ENCODE peak calls at places on chromosome 6, in nine cellular contexts. G is brain microvascular endothelial cell; L is tibial artery; P is nephron progenitor cell; S is heart left ventricle; T is activated CD4-positive, alpha-beta T cell treated with anti-CD3 and anti-CD28 coated beads for 1 hour; K is mesenchymal stem cell; F is iris pigment epithelial cell; E is Right ventricle myocardium superior. N is an unnamed sample.

GRCh38 chr6:129321303-129321702 is 388.7 kb downstream of the ARHGAP18 start:
- DNase-seq in G (peak; percentile 4), L (no peak), P (no peak), S (no peak), T (no peak), K (no peak), F (peak; percentile 20), E (no peak), N (no peak)

GRCh38 chr6:44064089-44064947 is 62.9 kb downstream of the MRPL14 start:
- DNase-seq in G (peak; percentile 99), L (peak; percentile 76), P (no peak), S (peak; percentile 64), T (no peak), K (peak; percentile 100), F (peak; percentile 97), E (no peak), N (peak; percentile 100)

GRCh38 chr6:136886110-136886509 is 36.0 kb upstream of the SLC35D3 start:
- DNase-seq in G (no peak), L (no peak), P (no peak), S (no peak), T (no peak), K (peak; percentile 42), F (peak; percentile 67), E (no peak), N (peak; percentile 44)

GRCh38 chr6:149271348-149272340 is 45.9 kb upstream of the TAB2 start:
- DNase-seq in G (peak; percentile 10), L (peak; percentile 28), P (no peak), S (no peak), T (peak; percentile 55), K (peak; percentile 35), F (peak; percentile 89), E (no peak), N (no peak)

GRCh38 chr6:3381233-3382065 is 75.4 kb downstream of the SLC22A23 start:
- DNase-seq in G (no peak), L (no peak), P (no peak), S (no peak), T (no peak), K (no peak), F (no peak), E (no peak), N (no peak)

GRCh38 chr6:125220712-125221111 is 67.1 kb downstream of the TPD52L1 start:
- DNase-seq in G (no peak), L (peak; percentile 64), P (no peak), S (peak; percentile 38), T (no peak), K (no peak), F (no peak), E (peak; percentile 58), N (peak; percentile 44)

GRCh38 chr6:3088853-3089445 is 20.7 kb downstream of the RIPK1 start:
- DNase-seq in G (no peak), L (no peak), P (no peak), S (no peak), T (no peak), K (no peak), F (no peak), E (no peak), N (peak; percentile 11)

GRCh38 chr6:156866181-156866862 is 89.1 kb downstream of the ARID1B start:
- DNase-seq in G (peak; percentile 47), L (no peak), P (no peak), S (peak; percentile 33), T (no peak), K (peak; percentile 84), F (peak; percentile 62), E (no peak), N (peak; percentile 73)

GRCh38 chr6:16918586-16918985 is 157.3 kb upstream of the ATXN1 start:
- DNase-seq in G (no peak), L (no peak), P (no peak), S (no peak), T (no peak), K (no peak), F (no peak), E (no peak), N (no peak)

GRCh38 chr6:35736293-35736894 is 438 bp upstream of the ARMC12 start:
- DNase-seq in G (peak; percentile 38), L (peak; percentile 74), P (peak; percentile 84), S (peak; percentile 75), T (peak; percentile 77), K (peak; percentile 67), F (peak; percentile 47), E (peak; percentile 84), N (peak; percentile 37)

GRCh38 chr6:21500314-21500713 is 93.2 kb upstream of the SOX4 start:
- DNase-seq in G (no peak), L (no peak), P (no peak), S (no peak), T (no peak), K (peak; percentile 28), F (no peak), E (no peak), N (no peak)

GRCh38 chr6:139846538-139847321 is 472.3 kb upstream of the CITED2 start:
- DNase-seq in G (no peak), L (no peak), P (peak; percentile 16), S (peak; percentile 52), T (no peak), K (no peak), F (no peak), E (peak; percentile 48), N (no peak)

GRCh38 chr6:102944475-102944874 is 1551.0 kb downstream of the GRIK2 start:
- DNase-seq in G (no peak), L (no peak), P (no peak), S (no peak), T (no peak), K (no peak), F (no peak), E (no peak), N (no peak)

GRCh38 chr6:89475634-89476033 is 42.7 kb downstream of the ANKRD6 start:
- DNase-seq in G (peak; percentile 29), L (no peak), P (no peak), S (no peak), T (no peak), K (peak; percentile 19), F (peak; percentile 14), E (no peak), N (no peak)

GRCh38 chr6:11442495-11442894 is 95.1 kb upstream of the TMEM170B start:
- DNase-seq in G (no peak), L (no peak), P (no peak), S (no peak), T (no peak), K (no peak), F (no peak), E (no peak), N (no peak)

GRCh38 chr6:137076277-137077068 is 31.7 kb upstream of the IL20RA start:
- DNase-seq in G (peak; percentile 63), L (peak; percentile 66), P (peak; percentile 55), S (peak; percentile 80), T (peak; percentile 15), K (peak; percentile 62), F (peak; percentile 60), E (peak; percentile 74), N (peak; percentile 50)

N was measured in IMR-90.